ENCODE peak calls at places on chromosome 16, in nine cellular contexts. One of them, this sample, is unnamed.

GRCh38 chr16:27429330-27429871 is 27.4 kb downstream of the IL21R start:
- DNase-seq in endothelial cell: no peak
- DNase-seq in cardiac fibroblast: no peak
- DNase-seq in SK-MEL-5: no peak
- DNase-seq in EL: no peak
- DNase-seq in pancreas: peak; percentile 26
- DNase-seq in WTC11: no peak
- DNase-seq in stimulated activated CD4-positive, alpha-beta T cell treated with anti-CD3 and anti-CD28 coated beads, Interleukin-4, amount 100 ng/mL, for 24 hours: no peak
- DNase-seq in lung: no peak
- DNase-seq in this sample: peak; percentile 70

GRCh38 chr16:56207421-56207820 is 16.1 kb downstream of the GNAO1 start:
- DNase-seq in endothelial cell: no peak
- DNase-seq in cardiac fibroblast: no peak
- DNase-seq in SK-MEL-5: no peak
- DNase-seq in EL: no peak
- DNase-seq in pancreas: no peak
- DNase-seq in WTC11: no peak
- DNase-seq in stimulated activated CD4-positive, alpha-beta T cell treated with anti-CD3 and anti-CD28 coated beads, Interleukin-4, amount 100 ng/mL, for 24 hours: no peak
- DNase-seq in lung: no peak
- DNase-seq in this sample: no peak

GRCh38 chr16:23516366-23517137 is 6.3 kb upstream of the GGA2 start:
- DNase-seq in endothelial cell: no peak
- DNase-seq in cardiac fibroblast: no peak
- DNase-seq in SK-MEL-5: no peak
- DNase-seq in EL: no peak
- DNase-seq in pancreas: no peak
- DNase-seq in WTC11: no peak
- DNase-seq in stimulated activated CD4-positive, alpha-beta T cell treated with anti-CD3 and anti-CD28 coated beads, Interleukin-4, amount 100 ng/mL, for 24 hours: no peak
- DNase-seq in lung: no peak
- DNase-seq in this sample: no peak

GRCh38 chr16:78939600-78939999 is 660.9 kb downstream of the MAF start:
- DNase-seq in endothelial cell: no peak
- DNase-seq in cardiac fibroblast: no peak
- DNase-seq in SK-MEL-5: no peak
- DNase-seq in EL: no peak
- DNase-seq in pancreas: no peak
- DNase-seq in WTC11: no peak
- DNase-seq in stimulated activated CD4-positive, alpha-beta T cell treated with anti-CD3 and anti-CD28 coated beads, Interleukin-4, amount 100 ng/mL, for 24 hours: no peak
- DNase-seq in lung: no peak
- DNase-seq in this sample: no peak

GRCh38 chr16:89602273-89602951 is 11.0 kb upstream of the DPEP1 start:
- DNase-seq in endothelial cell: peak; percentile 47
- DNase-seq in cardiac fibroblast: peak; percentile 87
- DNase-seq in SK-MEL-5: no peak
- DNase-seq in EL: peak; percentile 87
- DNase-seq in pancreas: peak; percentile 51
- DNase-seq in WTC11: peak; percentile 51
- DNase-seq in stimulated activated CD4-positive, alpha-beta T cell treated with anti-CD3 and anti-CD28 coated beads, Interleukin-4, amount 100 ng/mL, for 24 hours: peak; percentile 77
- DNase-seq in lung: no peak
- DNase-seq in this sample: no peak

GRCh38 chr16:67372664-67373063 is 20.6 kb downstream of the TPPP3 start:
- DNase-seq in endothelial cell: no peak
- DNase-seq in cardiac fibroblast: peak; percentile 65
- DNase-seq in SK-MEL-5: peak; percentile 55
- DNase-seq in EL: peak; percentile 26
- DNase-seq in pancreas: no peak
- DNase-seq in WTC11: no peak
- DNase-seq in stimulated activated CD4-positive, alpha-beta T cell treated with anti-CD3 and anti-CD28 coated beads, Interleukin-4, amount 100 ng/mL, for 24 hours: no peak
- DNase-seq in lung: no peak
- DNase-seq in this sample: no peak

GRCh38 chr16:27698266-27698665 is 148.3 kb downstream of the KATNIP start:
- DNase-seq in endothelial cell: peak; percentile 69
- DNase-seq in cardiac fibroblast: no peak
- DNase-seq in SK-MEL-5: peak; percentile 64
- DNase-seq in EL: no peak
- DNase-seq in pancreas: no peak
- DNase-seq in WTC11: peak; percentile 94
- DNase-seq in stimulated activated CD4-positive, alpha-beta T cell treated with anti-CD3 and anti-CD28 coated beads, Interleukin-4, amount 100 ng/mL, for 24 hours: no peak
- DNase-seq in lung: no peak
- DNase-seq in this sample: no peak

GRCh38 chr16:89957214-89957785 is 8.7 kb downstream of the DEF8 start:
- DNase-seq in endothelial cell: no peak
- DNase-seq in cardiac fibroblast: no peak
- DNase-seq in SK-MEL-5: no peak
- DNase-seq in EL: no peak
- DNase-seq in pancreas: no peak
- DNase-seq in WTC11: no peak
- DNase-seq in stimulated activated CD4-positive, alpha-beta T cell treated with anti-CD3 and anti-CD28 coated beads, Interleukin-4, amount 100 ng/mL, for 24 hours: no peak
- DNase-seq in lung: no peak
- DNase-seq in this sample: no peak

GRCh38 chr16:10951016-10951415 is 6.7 kb downstream of the CLEC16A start:
- DNase-seq in endothelial cell: no peak
- DNase-seq in cardiac fibroblast: no peak
- DNase-seq in SK-MEL-5: no peak
- DNase-seq in EL: no peak
- DNase-seq in pancreas: no peak
- DNase-seq in WTC11: no peak
- DNase-seq in stimulated activated CD4-positive, alpha-beta T cell treated with anti-CD3 and anti-CD28 coated beads, Interleukin-4, amount 100 ng/mL, for 24 hours: no peak
- DNase-seq in lung: no peak
- DNase-seq in this sample: no peak

GRCh38 chr16:6541262-6541661 is 791.4 kb upstream of the RBFOX1 start:
- DNase-seq in endothelial cell: no peak
- DNase-seq in cardiac fibroblast: no peak
- DNase-seq in SK-MEL-5: no peak
- DNase-seq in EL: no peak
- DNase-seq in pancreas: no peak
- DNase-seq in WTC11: no peak
- DNase-seq in stimulated activated CD4-positive, alpha-beta T cell treated with anti-CD3 and anti-CD28 coated beads, Interleukin-4, amount 100 ng/mL, for 24 hours: no peak
- DNase-seq in lung: no peak
- DNase-seq in this sample: peak; percentile 66

GRCh38 chr16:35194681-35195080 is 1735.3 kb downstream of the TP53TG3F start:
- DNase-seq in endothelial cell: no peak
- DNase-seq in cardiac fibroblast: no peak
- DNase-seq in SK-MEL-5: no peak
- DNase-seq in EL: no peak
- DNase-seq in pancreas: no peak
- DNase-seq in WTC11: no peak
- DNase-seq in stimulated activated CD4-positive, alpha-beta T cell treated with anti-CD3 and anti-CD28 coated beads, Interleukin-4, amount 100 ng/mL, for 24 hours: no peak
- DNase-seq in lung: no peak
- DNase-seq in this sample: peak; percentile 87

GRCh38 chr16:87344931-87345631 is 27.9 kb upstream of the C16orf95 start:
- DNase-seq in endothelial cell: no peak
- DNase-seq in cardiac fibroblast: peak; percentile 14
- DNase-seq in SK-MEL-5: no peak
- DNase-seq in EL: no peak
- DNase-seq in pancreas: no peak
- DNase-seq in WTC11: no peak
- DNase-seq in stimulated activated CD4-positive, alpha-beta T cell treated with anti-CD3 and anti-CD28 coated beads, Interleukin-4, amount 100 ng/mL, for 24 hours: peak; percentile 40
- DNase-seq in lung: peak; percentile 61
- DNase-seq in this sample: no peak

GRCh38 chr16:8676160-8676547 is 1.7 kb downstream of the ABAT start:
- DNase-seq in endothelial cell: no peak
- DNase-seq in cardiac fibroblast: no peak
- DNase-seq in SK-MEL-5: no peak
- DNase-seq in EL: no peak
- DNase-seq in pancreas: no peak
- DNase-seq in WTC11: no peak
- DNase-seq in stimulated activated CD4-positive, alpha-beta T cell treated with anti-CD3 and anti-CD28 coated beads, Interleukin-4, amount 100 ng/mL, for 24 hours: no peak
- DNase-seq in lung: no peak
- DNase-seq in this sample: no peak

GRCh38 chr16:89200124-89200849 is at the start of gene SLC22A31:
- DNase-seq in endothelial cell: no peak
- DNase-seq in cardiac fibroblast: no peak
- DNase-seq in SK-MEL-5: no peak
- DNase-seq in EL: no peak
- DNase-seq in pancreas: peak; percentile 54
- DNase-seq in WTC11: peak; percentile 42
- DNase-seq in stimulated activated CD4-positive, alpha-beta T cell treated with anti-CD3 and anti-CD28 coated beads, Interleukin-4, amount 100 ng/mL, for 24 hours: peak; percentile 37
- DNase-seq in lung: peak; percentile 80
- DNase-seq in this sample: no peak

GRCh38 chr16:72560617-72561016 is 388.7 kb upstream of the PMFBP1 start:
- DNase-seq in endothelial cell: no peak
- DNase-seq in cardiac fibroblast: peak; percentile 61
- DNase-seq in SK-MEL-5: peak; percentile 59
- DNase-seq in EL: no peak
- DNase-seq in pancreas: no peak
- DNase-seq in WTC11: no peak
- DNase-seq in stimulated activated CD4-positive, alpha-beta T cell treated with anti-CD3 and anti-CD28 coated beads, Interleukin-4, amount 100 ng/mL, for 24 hours: no peak
- DNase-seq in lung: no peak
- DNase-seq in this sample: no peak

GRCh38 chr16:12426122-12426521 is 377.6 kb downstream of the CPPED1 start:
- DNase-seq in endothelial cell: no peak
- DNase-seq in cardiac fibroblast: peak; percentile 6
- DNase-seq in SK-MEL-5: peak; percentile 29
- DNase-seq in EL: no peak
- DNase-seq in pancreas: no peak
- DNase-seq in WTC11: no peak
- DNase-seq in stimulated activated CD4-positive, alpha-beta T cell treated with anti-CD3 and anti-CD28 coated beads, Interleukin-4, amount 100 ng/mL, for 24 hours: no peak
- DNase-seq in lung: no peak
- DNase-seq in this sample: no peak

GRCh38 chr16:53984936-53985335 is 281.0 kb downstream of the FTO start:
- DNase-seq in endothelial cell: no peak
- DNase-seq in cardiac fibroblast: no peak
- DNase-seq in SK-MEL-5: no peak
- DNase-seq in EL: no peak
- DNase-seq in pancreas: no peak
- DNase-seq in WTC11: no peak
- DNase-seq in stimulated activated CD4-positive, alpha-beta T cell treated with anti-CD3 and anti-CD28 coated beads, Interleukin-4, amount 100 ng/mL, for 24 hours: no peak
- DNase-seq in lung: no peak
- DNase-seq in this sample: no peak

GRCh38 chr16:10654592-10655414 is 39.9 kb downstream of the TEKT5 start:
- DNase-seq in endothelial cell: no peak
- DNase-seq in cardiac fibroblast: no peak
- DNase-seq in SK-MEL-5: no peak
- DNase-seq in EL: no peak
- DNase-seq in pancreas: no peak
- DNase-seq in WTC11: no peak
- DNase-seq in stimulated activated CD4-positive, alpha-beta T cell treated with anti-CD3 and anti-CD28 coated beads, Interleukin-4, amount 100 ng/mL, for 24 hours: no peak
- DNase-seq in lung: no peak
- DNase-seq in this sample: no peak

GRCh38 chr16:86818701-86819522 is 240.6 kb downstream of the FOXL1 start:
- DNase-seq in endothelial cell: no peak
- DNase-seq in cardiac fibroblast: peak; percentile 38
- DNase-seq in SK-MEL-5: no peak
- DNase-seq in EL: no peak
- DNase-seq in pancreas: no peak
- DNase-seq in WTC11: no peak
- DNase-seq in stimulated activated CD4-positive, alpha-beta T cell treated with anti-CD3 and anti-CD28 coated beads, Interleukin-4, amount 100 ng/mL, for 24 hours: no peak
- DNase-seq in lung: no peak
- DNase-seq in this sample: no peak